ENCODE peak calls at places on chromosomes 11 and 22, in six cellular contexts. Y is brain microvascular endothelial cell, E is BJ, B is Panc1, X is mammary epithelial cell, T is upper lobe of right lung. K is an unnamed sample.

GRCh38 chr11:12687216-12687623 is 13.0 kb downstream of the TEAD1 start:
- DNase-seq in T (no peak), B (no peak), X (no peak), E (no peak), Y (no peak), K (no peak)

GRCh38 chr22:46058591-46059519 is 81.9 kb upstream of the WNT7B start:
- DNase-seq in B (no peak), T (peak; percentile 66), X (peak; percentile 56), E (no peak), Y (no peak), K (no peak)

GRCh38 chr22:36773935-36774334 is 2.0 kb downstream of the IFT27 start:
- DNase-seq in T (no peak), E (no peak), B (no peak), Y (peak; percentile 19), X (peak; percentile 31), K (no peak)

GRCh38 chr11:4607782-4608666 is at the start of gene TRIM68:
- DNase-seq in T (peak; percentile 99), Y (peak; percentile 95), X (peak; percentile 94), E (peak; percentile 75), B (peak; percentile 85), K (peak; percentile 89)

GRCh38 chr22:39179841-39180335 is 27.4 kb upstream of the CBX7 start:
- DNase-seq in X (no peak), E (no peak), Y (no peak), B (no peak), T (no peak), K (no peak)

GRCh38 chr11:1300121-1300520 is 9.3 kb downstream of the TOLLIP start:
- DNase-seq in B (no peak), E (no peak), X (no peak), T (no peak), Y (no peak), K (no peak)

GRCh38 chr22:48895831-48896765 is 931.6 kb downstream of the BRD1 start:
- DNase-seq in E (no peak), X (no peak), B (no peak), T (peak; percentile 35), Y (no peak), K (no peak)

GRCh38 chr22:44085743-44086741 is 61.9 kb downstream of the PARVB start:
- DNase-seq in X (peak; percentile 69), B (peak; percentile 42), Y (peak; percentile 18), E (no peak), T (peak; percentile 69), K (no peak)

GRCh38 chr22:37633082-37633692 is 6.3 kb upstream of the SH3BP1 start:
- DNase-seq in E (no peak), T (no peak), B (no peak), Y (no peak), X (no peak), K (no peak)

GRCh38 chr22:50439314-50440250 is 35.3 kb downstream of the SBF1 start:
- DNase-seq in B (no peak), X (no peak), E (no peak), Y (no peak), T (no peak), K (no peak)

GRCh38 chr11:2940930-2941821 is 12.0 kb upstream of the PHLDA2 start:
- DNase-seq in E (no peak), Y (no peak), X (peak; percentile 32), B (no peak), T (peak; percentile 64), K (no peak)

GRCh38 chr11:134939046-134939445 is 527.0 kb upstream of the B3GAT1 start:
- DNase-seq in Y (no peak), X (no peak), E (no peak), T (no peak), B (no peak), K (no peak)

GRCh38 chr11:89347071-89347470 is 144.1 kb downstream of the NOX4 start:
- DNase-seq in T (no peak), E (no peak), X (no peak), Y (peak; percentile 22), B (no peak), K (no peak)

GRCh38 chr11:117249571-117249970 is 17.1 kb downstream of the RNF214 start:
- DNase-seq in B (no peak), X (no peak), Y (no peak), T (no peak), E (no peak), K (no peak)

GRCh38 chr11:92663539-92663938 is 305.9 kb upstream of the MTNR1B start:
- DNase-seq in X (no peak), T (no peak), Y (peak; percentile 26), B (no peak), E (no peak), K (no peak)

GRCh38 chr22:20819471-20819870 is 39.1 kb downstream of the PI4KA start:
- DNase-seq in X (no peak), B (no peak), T (no peak), Y (no peak), E (no peak), K (no peak)

GRCh38 chr22:27930246-27931060 is 11.4 kb upstream of the PITPNB start:
- DNase-seq in X (peak; percentile 87), T (no peak), E (no peak), B (no peak), Y (no peak), K (no peak)

GRCh38 chr22:20275836-20276235 is 7.7 kb upstream of the RTN4R start:
- DNase-seq in Y (no peak), E (no peak), X (no peak), T (no peak), B (no peak), K (no peak)

GRCh38 chr11:60887531-60887930 is 18.9 kb downstream of the PRPF19 start:
- DNase-seq in Y (peak; percentile 60), X (peak; percentile 29), E (no peak), B (no peak), T (no peak), K (no peak)

GRCh38 chr11:58524232-58525036 is 16.5 kb upstream of the OR5B21 start:
- DNase-seq in X (peak; percentile 63), E (peak; percentile 53), B (peak; percentile 59), T (no peak), Y (peak; percentile 75), K (peak; percentile 80)

GRCh38 chr11:35214181-35214770 is 75.3 kb downstream of the CD44 start:
- DNase-seq in B (no peak), E (no peak), Y (no peak), X (no peak), T (no peak), K (no peak)

GRCh38 chr11:134958336-134958640 is 546.2 kb upstream of the B3GAT1 start:
- DNase-seq in Y (no peak), B (no peak), T (no peak), X (no peak), E (no peak), K (no peak)

GRCh38 chr11:119875841-119876600 is 147.0 kb upstream of the NECTIN1 start:
- DNase-seq in Y (no peak), B (no peak), E (no peak), X (no peak), T (peak; percentile 56), K (no peak)

GRCh38 chr11:118619444-118620205 is 12.2 kb downstream of the PHLDB1 start:
- DNase-seq in T (peak; percentile 13), B (no peak), E (peak; percentile 78), Y (peak; percentile 97), X (peak; percentile 94), K (peak; percentile 93)

GRCh38 chr11:70799386-70799785 is 401.1 kb downstream of the CTTN start:
- DNase-seq in B (no peak), X (no peak), Y (peak; percentile 58), T (peak; percentile 26), E (no peak), K (no peak)

GRCh38 chr11:74696932-74697687 is 34.1 kb downstream of the CHRDL2 start:
- DNase-seq in B (no peak), X (peak; percentile 76), E (peak; percentile 60), Y (peak; percentile 84), T (peak; percentile 90), K (peak; percentile 91)

GRCh38 chr11:79493555-79494171 is 52.8 kb upstream of the TENM4 start:
- DNase-seq in E (peak; percentile 5), X (peak; percentile 50), T (peak; percentile 77), Y (peak; percentile 63), B (peak; percentile 48), K (peak; percentile 37)

GRCh38 chr11:16261836-16262644 is 94.3 kb downstream of the SOX6 start:
- DNase-seq in E (no peak), X (no peak), T (no peak), Y (no peak), B (no peak), K (no peak)

GRCh38 chr22:33512961-33513360 is 407.3 kb downstream of the LARGE1 start:
- DNase-seq in X (no peak), Y (no peak), B (no peak), T (no peak), E (no peak), K (no peak)

GRCh38 chr11:46117842-46118241 is 3.4 kb downstream of the PHF21A start:
- DNase-seq in B (no peak), E (no peak), T (no peak), X (no peak), Y (no peak), K (no peak)
- TF ChIP-seq CTCF in B (peak; percentile 67), E (peak; percentile 31), T (peak; percentile 24), X (peak; percentile 33), Y (peak; percentile 30), K (peak; percentile 40)

GRCh38 chr11:64344721-64345120 is 4.7 kb downstream of the CCDC88B start:
- DNase-seq in B (no peak), Y (no peak), X (no peak), T (no peak), E (no peak), K (no peak)

GRCh38 chr11:64341851-64342791 is 2.1 kb downstream of the CCDC88B start:
- DNase-seq in B (peak; percentile 43), X (peak; percentile 91), E (peak; percentile 40), T (peak; percentile 96), Y (peak; percentile 82), K (peak; percentile 42)

GRCh38 chr11:64343740-64344133 is 3.7 kb downstream of the CCDC88B start:
- DNase-seq in Y (no peak), X (no peak), B (no peak), T (no peak), E (no peak), K (no peak)

GRCh38 chr11:64344160-64344559 is 4.2 kb downstream of the CCDC88B start:
- DNase-seq in X (no peak), B (no peak), E (no peak), T (no peak), Y (no peak), K (no peak)

GRCh38 chr11:64342869-64343739 is 3.1 kb downstream of the CCDC88B start:
- DNase-seq in T (no peak), X (no peak), E (no peak), B (no peak), Y (peak; percentile 7), K (no peak)
- H3K4me3 ChIP-seq in T (peak overlapping the region; percentile 41), X (peak overlapping the region; percentile 36), E (peak overlapping the region; percentile 20), B (peak overlapping the region; percentile 38), Y (no peak overlapping the region), K (peak overlapping the region; percentile 21)

GRCh38 chr11:112354364-112354763 is 93.7 kb upstream of the PLET1 start:
- DNase-seq in T (no peak), Y (no peak), B (no peak), E (no peak), X (no peak), K (no peak)
- TF ChIP-seq CTCF in T (no peak), Y (no peak), B (peak; percentile 4), E (no peak), X (no peak), K (no peak)

DNA sequence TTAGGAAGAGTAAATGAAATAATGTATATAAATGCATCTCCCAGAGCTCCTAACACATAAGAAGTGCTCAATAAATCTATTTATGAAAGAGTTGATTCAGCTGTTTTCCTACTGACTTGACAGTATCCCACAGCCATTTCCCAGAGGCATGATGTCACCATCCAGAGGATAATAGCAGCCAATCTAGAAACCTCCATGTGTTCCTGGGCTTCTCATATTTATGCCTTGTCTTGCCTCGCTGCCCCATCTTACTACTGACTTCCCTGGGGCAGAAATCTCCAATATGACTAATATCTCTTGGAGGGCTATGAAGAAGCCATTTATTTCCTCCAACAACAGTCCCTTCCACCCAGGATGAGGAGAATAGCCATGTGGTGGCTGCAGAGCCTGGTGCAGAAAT is 115.4 kb upstream of the NAV2 start:
- DNase-seq in Y (peak; percentile 83), X (peak; percentile 50), E (peak; percentile 71), B (no peak), T (no peak), K (no peak)
- H3K4me3 ChIP-seq in Y (no peak overlapping the region), X (no peak overlapping the region), E (no peak overlapping the region), B (no peak overlapping the region), T (no peak overlapping the region), K (no peak overlapping the region)

K was measured in AG04450.